ENCODE peak calls at places on chromosomes 4 and X, in four cellular contexts. S, M, R and O are unnamed samples.

GRCh38 chrX:5233830-5234229 is 994.8 kb downstream of the NLGN4X start:
- DNase-seq in S (no peak), M (no peak), R (no peak), O (no peak)

GRCh38 chrX:153926863-153927685 is 1.0 kb upstream of the ARHGAP4 start:
- DNase-seq in S (peak), M (peak), R (peak), O (no peak)

GRCh38 chrX:123731258-123731986 is 1.4 kb downstream of the THOC2 start:
- DNase-seq in S (peak), M (no peak), R (no peak), O (peak)

GRCh38 chr4:108850407-108850709 is 87.5 kb upstream of the ETNPPL start:
- DNase-seq in S (no peak), M (no peak), R (no peak), O (no peak)

GRCh38 chrX:25337841-25338240 is 322.1 kb upstream of the ARX start:
- DNase-seq in S (no peak), M (no peak), R (no peak), O (no peak)

GRCh38 chrX:120763269-120763668 is 112.4 kb downstream of the CT47B1 start:
- DNase-seq in S (no peak), M (no peak), R (no peak), O (no peak)

GRCh38 chr4:71229477-71230257 is 109.2 kb upstream of the SLC4A4 start:
- DNase-seq in S (peak), M (peak), R (no peak), O (peak)

GRCh38 chr4:99536148-99536728 is 25.4 kb downstream of the C4orf17 start:
- DNase-seq in S (no peak), M (no peak), R (no peak), O (no peak)

GRCh38 chr4:141541851-141542250 is 94.5 kb upstream of the IL15 start:
- DNase-seq in S (no peak), M (no peak), R (no peak), O (no peak)

GRCh38 chr4:28682872-28683271 is 1822.2 kb downstream of the STIM2 start:
- DNase-seq in S (no peak), M (no peak), R (no peak), O (no peak)

GRCh38 chr4:18733956-18734872 is 712.7 kb upstream of the LCORL start:
- DNase-seq in S (no peak), M (no peak), R (no peak), O (no peak)

GRCh38 chrX:105636667-105637066 is 185.7 kb upstream of the NRK start:
- DNase-seq in S (no peak), M (no peak), R (no peak), O (no peak)

GRCh38 chr4:19194672-19195071 is 1057.0 kb upstream of the SLIT2 start:
- DNase-seq in S (no peak), M (no peak), R (no peak), O (no peak)

GRCh38 chr4:142091691-142092182 is 455.4 kb downstream of the IL15 start:
- DNase-seq in S (no peak), M (no peak), R (no peak), O (no peak)

GRCh38 chrX:70525733-70526132 is 81.1 kb downstream of the DLG3 start:
- DNase-seq in S (no peak), M (peak), R (no peak), O (no peak)

GRCh38 chrX:41097326-41097725 is 12.1 kb downstream of the USP9X start:
- DNase-seq in S (no peak), M (no peak), R (no peak), O (no peak)

GRCh38 chr4:7041851-7042696 is 1.1 kb upstream of the TADA2B start:
- DNase-seq in S (peak), M (no peak), R (no peak), O (peak)

GRCh38 chrX:43939187-43939926 is 33.8 kb downstream of the NDP start:
- DNase-seq in S (no peak), M (no peak), R (no peak), O (no peak)

GRCh38 chr4:6875431-6875831 is 34.2 kb upstream of the TBC1D14 start:
- DNase-seq in S (no peak), M (no peak), R (no peak), O (no peak)

GRCh38 chrX:356385-357034 is 30.2 kb downstream of the PPP2R3B start:
- DNase-seq in S (no peak), M (no peak), R (no peak), O (no peak)

GRCh38 chrX:5702890-5703289 is 525.8 kb downstream of the NLGN4X start:
- DNase-seq in S (no peak), M (no peak), R (no peak), O (no peak)

GRCh38 chr4:168993724-168994510 is 16.1 kb downstream of the CBR4 start:
- DNase-seq in S (no peak), M (no peak), R (no peak), O (no peak)

GRCh38 chr4:16916719-16917337 is 18.4 kb upstream of the LDB2 start:
- DNase-seq in S (peak), M (peak), R (peak), O (peak)

GRCh38 chrX:63350551-63350950 is 581 bp downstream of the SPIN4 start:
- DNase-seq in S (peak), M (peak), R (peak), O (peak)

GRCh38 chrX:12329476-12329875 is 191.2 kb downstream of the FRMPD4 start:
- DNase-seq in S (no peak), M (no peak), R (no peak), O (no peak)

GRCh38 chr4:47278631-47279030 is 184.9 kb downstream of the COMMD8 start:
- DNase-seq in S (no peak), M (no peak), R (no peak), O (no peak)

GRCh38 chr4:105644270-105644669 is 64.2 kb downstream of the INTS12 start:
- DNase-seq in S (no peak), M (no peak), R (no peak), O (no peak)

GRCh38 chr4:41792166-41792565 is 43.6 kb upstream of the PHOX2B start:
- DNase-seq in S (no peak), M (no peak), R (no peak), O (no peak)
- TF ChIP-seq FOXK2 in S (no peak), M (no peak), R (no peak), O (no peak)

GRCh38 chr4:8859550-8860095 is 12.0 kb downstream of the HMX1 start:
- DNase-seq in S (no peak), M (no peak), R (no peak), O (no peak)
- TF ChIP-seq FOXK2 in S (no peak), M (no peak), R (no peak), O (no peak)

GRCh38 chr4:88514557-88515511 is 8.7 kb downstream of the PYURF start:
- DNase-seq in S (no peak), M (peak), R (no peak), O (no peak)
- TF ChIP-seq FOXK2 in S (no peak), M (no peak), R (no peak), O (no peak)

GRCh38 chr4:1204286-1204827 is 32.0 kb upstream of the SPON2 start:
- DNase-seq in S (no peak), M (no peak), R (no peak), O (no peak)
- TF ChIP-seq FOXK2 in S (no peak), M (no peak), R (no peak), O (no peak)